ENCODE peak calls at places on chromosomes 13 and 19, in seven cellular contexts. One of them, this sample, is unnamed. For H3K4me1, the result is how much of the 10 kb centered on the place peaks cover.

GRCh38 chr19:54207908-54208783 is 7.5 kb downstream of the RPS9 start:
- DNase-seq in neural progenitor cell: no peak
- DNase-seq in gastrocnemius medialis: peak
- DNase-seq in colonic mucosa: peak
- DNase-seq in CD4-positive, alpha-beta memory T cell: peak
- DNase-seq in GM12878: peak
- DNase-seq in astrocyte: peak
- DNase-seq in this sample: peak

GRCh38 chr13:108962652-108963051 is 333.2 kb downstream of the MYO16 start:
- DNase-seq in gastrocnemius medialis: no peak
- DNase-seq in CD4-positive, alpha-beta memory T cell: no peak
- DNase-seq in GM12878: no peak
- DNase-seq in colonic mucosa: no peak
- DNase-seq in astrocyte: no peak
- DNase-seq in neural progenitor cell: no peak
- DNase-seq in this sample: no peak

GRCh38 chr19:543912-544608 is at the start of gene GZMM:
- DNase-seq in CD4-positive, alpha-beta memory T cell: peak
- DNase-seq in neural progenitor cell: no peak
- DNase-seq in colonic mucosa: no peak
- DNase-seq in gastrocnemius medialis: no peak
- DNase-seq in astrocyte: no peak
- DNase-seq in GM12878: no peak
- DNase-seq in this sample: no peak

GRCh38 chr19:50242586-50242985 is 39.2 kb downstream of the MYH14 start:
- DNase-seq in CD4-positive, alpha-beta memory T cell: no peak
- DNase-seq in neural progenitor cell: no peak
- DNase-seq in colonic mucosa: no peak
- DNase-seq in astrocyte: no peak
- DNase-seq in GM12878: peak
- DNase-seq in gastrocnemius medialis: no peak
- DNase-seq in this sample: no peak

GRCh38 chr13:105073041-105073440 is 1462.4 kb downstream of the EFNB2 start:
- DNase-seq in gastrocnemius medialis: no peak
- DNase-seq in GM12878: no peak
- DNase-seq in colonic mucosa: no peak
- DNase-seq in neural progenitor cell: no peak
- DNase-seq in CD4-positive, alpha-beta memory T cell: no peak
- DNase-seq in astrocyte: no peak
- DNase-seq in this sample: no peak

GRCh38 chr19:37362733-37363132 is 8.2 kb upstream of the ZNF527 start:
- DNase-seq in colonic mucosa: no peak
- DNase-seq in GM12878: no peak
- DNase-seq in gastrocnemius medialis: no peak
- DNase-seq in neural progenitor cell: peak
- DNase-seq in CD4-positive, alpha-beta memory T cell: no peak
- DNase-seq in astrocyte: no peak
- DNase-seq in this sample: no peak

GRCh38 chr13:64924401-64924800 is 2305.7 kb downstream of the PCDH9 start:
- DNase-seq in astrocyte: no peak
- DNase-seq in colonic mucosa: no peak
- DNase-seq in GM12878: no peak
- DNase-seq in CD4-positive, alpha-beta memory T cell: no peak
- DNase-seq in gastrocnemius medialis: no peak
- DNase-seq in neural progenitor cell: no peak
- DNase-seq in this sample: no peak

GRCh38 chr19:18662972-18663732 is 20.3 kb upstream of the CRTC1 start:
- DNase-seq in neural progenitor cell: peak
- DNase-seq in gastrocnemius medialis: no peak
- DNase-seq in CD4-positive, alpha-beta memory T cell: no peak
- DNase-seq in astrocyte: no peak
- DNase-seq in GM12878: no peak
- DNase-seq in colonic mucosa: no peak
- DNase-seq in this sample: no peak

GRCh38 chr13:80339841-80340642 is 884 bp downstream of the SPRY2 start:
- DNase-seq in gastrocnemius medialis: peak
- DNase-seq in CD4-positive, alpha-beta memory T cell: no peak
- DNase-seq in GM12878: no peak
- DNase-seq in astrocyte: peak
- DNase-seq in neural progenitor cell: peak
- DNase-seq in colonic mucosa: peak
- DNase-seq in this sample: peak

GRCh38 chr19:34960940-34961679 is 2.9 kb downstream of the ZNF792 start:
- DNase-seq in gastrocnemius medialis: no peak
- DNase-seq in GM12878: no peak
- DNase-seq in CD4-positive, alpha-beta memory T cell: no peak
- DNase-seq in colonic mucosa: no peak
- DNase-seq in neural progenitor cell: no peak
- DNase-seq in astrocyte: no peak
- DNase-seq in this sample: no peak

DNA sequence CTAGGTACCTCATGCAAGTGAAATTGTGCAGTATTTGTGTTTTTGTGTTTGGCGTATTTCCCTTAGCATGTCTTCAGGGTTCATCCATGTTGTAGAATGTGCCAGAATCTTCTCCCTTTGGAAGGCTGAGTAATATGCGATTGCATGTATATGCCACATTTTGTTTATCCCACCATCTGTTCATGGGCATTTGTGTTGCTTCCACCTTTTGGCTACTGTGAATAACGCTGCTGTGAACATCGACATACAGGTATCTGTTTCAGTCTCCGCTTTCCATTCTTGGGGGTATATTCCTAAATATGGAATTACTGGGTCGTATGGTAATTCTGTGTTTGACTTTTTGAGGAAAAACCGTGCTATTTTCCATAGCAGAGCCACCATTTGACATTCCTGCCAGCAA is 190.1 kb downstream of the ATP8A2 start:
- DNase-seq in colonic mucosa: no peak
- DNase-seq in GM12878: no peak
- DNase-seq in astrocyte: no peak
- DNase-seq in CD4-positive, alpha-beta memory T cell: no peak
- DNase-seq in gastrocnemius medialis: no peak
- DNase-seq in neural progenitor cell: no peak
- DNase-seq in this sample: no peak
- H3K4me1 ChIP-seq in colonic mucosa: under half
- H3K4me1 ChIP-seq in GM12878: under half
- H3K4me1 ChIP-seq in astrocyte: under half
- H3K4me1 ChIP-seq in CD4-positive, alpha-beta memory T cell: under half
- H3K4me1 ChIP-seq in gastrocnemius medialis: under half
- H3K4me1 ChIP-seq in neural progenitor cell: under half
- H3K4me1 ChIP-seq in this sample: under half

GRCh38 chr13:40653558-40654318 is 12.7 kb downstream of the FOXO1 start:
- DNase-seq in colonic mucosa: no peak
- DNase-seq in gastrocnemius medialis: no peak
- DNase-seq in CD4-positive, alpha-beta memory T cell: peak
- DNase-seq in astrocyte: peak
- DNase-seq in GM12878: no peak
- DNase-seq in neural progenitor cell: peak
- DNase-seq in this sample: no peak
- H3K4me1 ChIP-seq in colonic mucosa: under half
- H3K4me1 ChIP-seq in gastrocnemius medialis: half or more
- H3K4me1 ChIP-seq in CD4-positive, alpha-beta memory T cell: half or more
- H3K4me1 ChIP-seq in astrocyte: under half
- H3K4me1 ChIP-seq in GM12878: under half
- H3K4me1 ChIP-seq in neural progenitor cell: under half
- H3K4me1 ChIP-seq in this sample: under half

GRCh38 chr19:51271015-51271600 is 20.2 kb downstream of the SIGLECL1 start:
- DNase-seq in CD4-positive, alpha-beta memory T cell: no peak
- DNase-seq in neural progenitor cell: no peak
- DNase-seq in GM12878: no peak
- DNase-seq in astrocyte: no peak
- DNase-seq in gastrocnemius medialis: no peak
- DNase-seq in colonic mucosa: no peak
- DNase-seq in this sample: peak
- H3K4me1 ChIP-seq in CD4-positive, alpha-beta memory T cell: under half
- H3K4me1 ChIP-seq in neural progenitor cell: under half
- H3K4me1 ChIP-seq in GM12878: under half
- H3K4me1 ChIP-seq in astrocyte: under half
- H3K4me1 ChIP-seq in gastrocnemius medialis: under half
- H3K4me1 ChIP-seq in colonic mucosa: under half
- H3K4me1 ChIP-seq in this sample: under half

GRCh38 chr13:21014139-21014665 is 47.2 kb downstream of the LATS2 start:
- DNase-seq in neural progenitor cell: no peak
- DNase-seq in gastrocnemius medialis: no peak
- DNase-seq in astrocyte: peak
- DNase-seq in colonic mucosa: no peak
- DNase-seq in CD4-positive, alpha-beta memory T cell: no peak
- DNase-seq in GM12878: no peak
- DNase-seq in this sample: no peak

GRCh38 chr13:21014666-21015170 is 46.7 kb downstream of the LATS2 start:
- DNase-seq in astrocyte: peak
- DNase-seq in CD4-positive, alpha-beta memory T cell: no peak
- DNase-seq in gastrocnemius medialis: peak
- DNase-seq in colonic mucosa: no peak
- DNase-seq in GM12878: no peak
- DNase-seq in neural progenitor cell: no peak
- DNase-seq in this sample: no peak

GRCh38 chr13:21013682-21014038 is 47.7 kb downstream of the LATS2 start:
- DNase-seq in GM12878: no peak
- DNase-seq in gastrocnemius medialis: no peak
- DNase-seq in CD4-positive, alpha-beta memory T cell: no peak
- DNase-seq in neural progenitor cell: no peak
- DNase-seq in colonic mucosa: no peak
- DNase-seq in astrocyte: no peak
- DNase-seq in this sample: no peak

GRCh38 chr13:21016487-21016886 is 44.9 kb downstream of the LATS2 start:
- DNase-seq in neural progenitor cell: no peak
- DNase-seq in colonic mucosa: no peak
- DNase-seq in CD4-positive, alpha-beta memory T cell: no peak
- DNase-seq in astrocyte: no peak
- DNase-seq in gastrocnemius medialis: no peak
- DNase-seq in GM12878: no peak
- DNase-seq in this sample: no peak

GRCh38 chr13:21015284-21015683 is 46.1 kb downstream of the LATS2 start:
- DNase-seq in astrocyte: peak
- DNase-seq in gastrocnemius medialis: no peak
- DNase-seq in GM12878: no peak
- DNase-seq in neural progenitor cell: no peak
- DNase-seq in colonic mucosa: no peak
- DNase-seq in CD4-positive, alpha-beta memory T cell: no peak
- DNase-seq in this sample: no peak
- H3K4me1 ChIP-seq in astrocyte: half or more
- H3K4me1 ChIP-seq in gastrocnemius medialis: half or more
- H3K4me1 ChIP-seq in GM12878: under half
- H3K4me1 ChIP-seq in neural progenitor cell: under half
- H3K4me1 ChIP-seq in colonic mucosa: under half
- H3K4me1 ChIP-seq in CD4-positive, alpha-beta memory T cell: under half
- H3K4me1 ChIP-seq in this sample: half or more

This sample was measured in right atrium auricular region.